ENCODE peak calls at places on chromosome 14, in nine cellular contexts. Z, A, N, W, V, X, U, S and O are unnamed samples.

GRCh38 chr14:81889529-81889928 is 355.9 kb upstream of the SEL1L start:
- DNase-seq in A (no peak), N (no peak), X (no peak), W (no peak), Z (no peak), V (no peak), U (no peak), S (no peak), O (no peak)

GRCh38 chr14:103558071-103558882 is 4.2 kb downstream of the BAG5 start:
- DNase-seq in N (no peak), W (peak), A (no peak), V (no peak), Z (peak), X (peak), S (no peak), U (no peak), O (no peak)

GRCh38 chr14:60646202-60646886 is 2.9 kb downstream of the SIX1 start:
- DNase-seq in U (no peak), Z (no peak), A (no peak), W (no peak), X (peak), S (peak), N (no peak), V (no peak), O (no peak)

GRCh38 chr14:30312214-30312613 is 246.7 kb upstream of the G2E3 start:
- DNase-seq in S (no peak), Z (no peak), U (no peak), W (no peak), X (no peak), V (no peak), N (no peak), A (no peak), O (no peak)

GRCh38 chr14:59161571-59162175 is 26.8 kb upstream of the DAAM1 start:
- DNase-seq in V (no peak), W (peak), S (peak), Z (peak), X (peak), N (no peak), A (no peak), U (no peak), O (no peak)

GRCh38 chr14:38042356-38042755 is 165.3 kb upstream of the SSTR1 start:
- DNase-seq in Z (peak), V (peak), S (no peak), X (peak), U (no peak), A (no peak), N (no peak), W (peak), O (no peak)

GRCh38 chr14:58864751-58865519 is 227.2 kb downstream of the DACT1 start:
- DNase-seq in W (peak), A (no peak), U (no peak), S (peak), V (no peak), Z (peak), X (peak), N (no peak), O (no peak)

GRCh38 chr14:100410056-100410565 is 87.0 kb downstream of the SLC25A47 start:
- DNase-seq in S (no peak), U (no peak), W (peak), V (no peak), X (no peak), Z (no peak), A (no peak), N (no peak), O (no peak)

GRCh38 chr14:79661762-79662161 is 549.5 kb downstream of the DIO2 start:
- DNase-seq in W (peak), N (no peak), A (no peak), V (no peak), X (no peak), S (no peak), U (no peak), Z (peak), O (no peak)

GRCh38 chr14:69346710-69347109 is 51.4 kb downstream of the ERH start:
- DNase-seq in Z (no peak), W (peak), V (no peak), A (no peak), N (no peak), X (peak), U (peak), S (peak), O (no peak)

GRCh38 chr14:64778114-64778754 is 74.0 kb downstream of the PLEKHG3 start:
- DNase-seq in U (no peak), X (no peak), S (no peak), Z (peak), N (no peak), A (no peak), W (no peak), V (no peak), O (no peak)

GRCh38 chr14:75972729-75973480 is 8.9 kb downstream of the TGFB3 start:
- DNase-seq in S (peak), X (no peak), U (no peak), N (no peak), W (no peak), A (no peak), V (no peak), Z (peak), O (no peak)

GRCh38 chr14:83632375-83632774 is 1897.6 kb upstream of the FLRT2 start:
- DNase-seq in N (no peak), U (no peak), Z (no peak), W (no peak), V (no peak), X (peak), S (no peak), A (no peak), O (no peak)

GRCh38 chr14:32560213-32560857 is 231.2 kb downstream of the AKAP6 start:
- DNase-seq in S (peak), N (no peak), V (peak), W (peak), U (peak), Z (peak), X (peak), A (peak), O (peak)